ENCODE peak calls at places on chromosomes 16 and 17, in ten cellular contexts. F, O, Q, P, M, J, X, Y, T and Z are unnamed samples.

GRCh38 chr17:65485388-65486299 is 75.8 kb downstream of the AXIN2 start:
- DNase-seq in F (no peak), O (no peak), Q (no peak), P (no peak), M (peak; percentile 16), J (peak; percentile 74), X (no peak), Y (no peak), T (peak; percentile 53), Z (no peak)

GRCh38 chr16:49717693-49718092 is 138.2 kb downstream of the ZNF423 start:
- DNase-seq in F (no peak), O (no peak), Q (no peak), P (no peak), M (no peak), J (no peak), X (no peak), Y (no peak), T (no peak), Z (no peak)

GRCh38 chr16:49921791-49922456 is 66.0 kb upstream of the ZNF423 start:
- DNase-seq in F (peak; percentile 66), O (peak; percentile 72), Q (peak; percentile 24), P (peak; percentile 62), M (peak; percentile 82), J (peak; percentile 62), X (no peak), Y (peak; percentile 81), T (peak; percentile 72), Z (peak; percentile 81)

GRCh38 chr17:14203392-14203791 is 33.3 kb downstream of the CDRT15 start:
- DNase-seq in F (no peak), O (no peak), Q (no peak), P (no peak), M (no peak), J (no peak), X (no peak), Y (no peak), T (no peak), Z (no peak)

GRCh38 chr17:3512512-3513171 is 36.8 kb downstream of the ASPA start:
- DNase-seq in F (no peak), O (peak; percentile 30), Q (peak; percentile 66), P (peak; percentile 49), M (peak; percentile 69), J (peak; percentile 91), X (no peak), Y (peak; percentile 90), T (peak; percentile 88), Z (no peak)

GRCh38 chr17:31321481-31321880 is at the start of gene EVI2A:
- DNase-seq in F (no peak), O (no peak), Q (no peak), P (no peak), M (peak; percentile 31), J (peak; percentile 38), X (no peak), Y (no peak), T (no peak), Z (no peak)

GRCh38 chr16:13348416-13348815 is 447.0 kb downstream of the SHISA9 start:
- DNase-seq in F (no peak), O (no peak), Q (no peak), P (no peak), M (peak; percentile 55), J (no peak), X (no peak), Y (no peak), T (no peak), Z (no peak)

GRCh38 chr16:57899771-57900661 is 70.9 kb downstream of the CNGB1 start:
- DNase-seq in F (peak; percentile 74), O (peak; percentile 84), Q (peak; percentile 47), P (peak; percentile 81), M (peak; percentile 88), J (peak; percentile 70), X (no peak), Y (peak; percentile 80), T (peak; percentile 79), Z (peak; percentile 78)

GRCh38 chr17:44959821-44960523 is 8.1 kb downstream of the C1QL1 start:
- DNase-seq in F (no peak), O (no peak), Q (no peak), P (no peak), M (no peak), J (no peak), X (no peak), Y (no peak), T (peak; percentile 61), Z (no peak)

GRCh38 chr16:15445450-15445849 is 11.1 kb downstream of the BMERB1 start:
- DNase-seq in F (no peak), O (no peak), Q (no peak), P (no peak), M (no peak), J (no peak), X (no peak), Y (no peak), T (no peak), Z (no peak)

GRCh38 chr16:70703835-70704381 is 18.1 kb upstream of the MTSS2 start:
- DNase-seq in F (no peak), O (no peak), Q (no peak), P (no peak), M (no peak), J (no peak), X (no peak), Y (no peak), T (no peak), Z (no peak)

GRCh38 chr16:29665294-29666077 is 2.4 kb downstream of the SPN start:
- DNase-seq in F (no peak), O (no peak), Q (no peak), P (no peak), M (no peak), J (no peak), X (no peak), Y (no peak), T (no peak), Z (no peak)

GRCh38 chr17:4509923-4510614 is 11.4 kb downstream of the SPNS2 start:
- DNase-seq in F (no peak), O (no peak), Q (no peak), P (peak; percentile 51), M (no peak), J (peak; percentile 79), X (no peak), Y (no peak), T (peak; percentile 55), Z (no peak)

GRCh38 chr16:10981697-10982216 is 37.4 kb downstream of the CLEC16A start:
- DNase-seq in F (peak; percentile 53), O (no peak), Q (no peak), P (no peak), M (no peak), J (no peak), X (no peak), Y (no peak), T (no peak), Z (peak; percentile 43)
- TF ChIP-seq CTCF in F (peak; percentile 31), O (no peak), Q (no peak), P (no peak), M (no peak), J (peak; percentile 26), X (peak; percentile 17), Y (no peak), T (no peak), Z (no peak)

GRCh38 chr16:68131813-68132706 is 46.9 kb downstream of the NFATC3 start:
- DNase-seq in F (no peak), O (no peak), Q (no peak), P (no peak), M (no peak), J (no peak), X (no peak), Y (no peak), T (no peak), Z (no peak)
- H3K4me1 ChIP-seq in F (peaks cover 13% of the 10 kb centered on the region), O (no peaks in the 10 kb centered on the region), Q (peaks cover 20% of the 10 kb centered on the region), P (peaks cover 27% of the 10 kb centered on the region), M (peaks cover 5% of the 10 kb centered on the region), J (peaks cover 48% of the 10 kb centered on the region), X (peaks cover 10% of the 10 kb centered on the region), Y (no peaks in the 10 kb centered on the region), T (peaks cover 12% of the 10 kb centered on the region), Z (peaks cover 19% of the 10 kb centered on the region)

GRCh38 chr17:42547698-42548069 is 5.0 kb upstream of the HSD17B1 start:
- DNase-seq in F (no peak), O (no peak), Q (no peak), P (peak; percentile 45), M (no peak), J (peak; percentile 73), X (no peak), Y (no peak), T (no peak), Z (no peak)

GRCh38 chr17:42548993-42549755 is 3.5 kb upstream of the HSD17B1 start:
- DNase-seq in F (no peak), O (no peak), Q (no peak), P (no peak), M (no peak), J (no peak), X (no peak), Y (no peak), T (no peak), Z (no peak)

GRCh38 chr17:42544874-42545283 is 7.8 kb upstream of the HSD17B1 start:
- DNase-seq in F (no peak), O (no peak), Q (no peak), P (no peak), M (no peak), J (no peak), X (no peak), Y (no peak), T (no peak), Z (no peak)

GRCh38 chr17:42547001-42547461 is 5.7 kb upstream of the HSD17B1 start:
- DNase-seq in F (no peak), O (no peak), Q (no peak), P (no peak), M (no peak), J (no peak), X (no peak), Y (no peak), T (no peak), Z (no peak)

GRCh38 chr17:42548070-42548837 is 4.5 kb upstream of the HSD17B1 start:
- DNase-seq in F (peak; percentile 90), O (peak; percentile 83), Q (no peak), P (peak; percentile 94), M (no peak), J (no peak), X (no peak), Y (peak; percentile 93), T (no peak), Z (peak; percentile 93)
- TF ChIP-seq POLR2A in F (peak; percentile 56), O (no peak), Q (no peak), P (no peak), M (no peak), J (no peak), X (no peak), Y (peak; percentile 22), T (no peak), Z (no peak)

DNA sequence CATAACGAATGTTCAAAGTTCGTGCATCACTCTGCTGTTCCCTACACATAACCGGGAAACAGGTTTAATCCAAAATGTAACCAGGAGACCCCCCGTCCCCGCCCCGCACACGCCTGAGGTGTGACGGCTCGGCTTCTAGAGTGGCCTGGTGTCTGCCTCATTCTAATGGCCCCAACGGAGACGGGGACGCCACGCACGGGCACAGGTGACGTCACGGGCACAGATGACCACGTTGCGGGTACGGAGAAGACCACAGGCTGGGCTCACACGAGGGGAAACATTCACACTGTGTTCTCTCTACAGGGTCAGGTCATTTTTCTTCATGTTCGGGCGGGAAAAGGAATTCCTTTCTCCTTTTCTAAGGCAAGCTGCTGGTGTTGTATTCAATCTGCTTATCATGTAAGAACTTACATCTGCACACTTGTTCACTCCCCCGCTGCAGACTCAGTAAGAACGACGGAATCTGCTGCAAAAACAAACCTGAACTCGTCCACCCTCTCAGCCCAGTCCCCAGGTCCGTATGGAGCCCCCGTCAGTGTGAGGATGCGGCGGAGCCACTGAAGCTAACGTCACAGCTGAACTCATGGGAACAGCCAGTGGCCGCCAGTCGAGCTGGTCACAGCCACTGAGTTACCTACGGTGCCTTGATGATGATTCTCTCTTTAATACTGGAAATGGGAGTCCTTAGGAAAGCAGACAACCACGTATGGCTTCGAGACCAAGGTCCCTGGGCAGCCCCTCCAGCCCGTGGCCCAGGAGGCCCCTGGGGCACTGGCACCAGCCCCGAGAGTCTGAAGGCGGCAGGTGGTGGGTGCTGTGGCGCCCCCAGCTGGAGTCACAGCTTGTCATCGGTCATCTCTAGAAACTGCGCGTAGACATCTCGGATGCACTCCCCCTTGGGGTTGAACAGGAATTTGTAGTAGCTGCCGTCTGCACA is 32.9 kb downstream of the WDR45B start:
- DNase-seq in F (peak; percentile 49), O (no peak), Q (no peak), P (no peak), M (no peak), J (no peak), X (no peak), Y (no peak), T (no peak), Z (no peak)
- TF ChIP-seq CTCF in F (no peak), O (no peak), Q (no peak), P (no peak), M (no peak), J (no peak), X (no peak), Y (no peak), T (no peak), Z (no peak)